ENCODE peak calls at places on chromosomes 7 and 10, in seven cellular contexts. One of them, this sample, is unnamed.

GRCh38 chr7:29285451-29285807 is 90.9 kb downstream of the CHN2 start:
- DNase-seq in HCT116: peak
- DNase-seq in H1: no peak
- DNase-seq in HepG2: peak
- DNase-seq in SK-N-SH: no peak
- DNase-seq in K562: no peak
- DNase-seq in GM12878: peak
- DNase-seq in this sample: no peak

GRCh38 chr7:64371116-64371515 is 57.4 kb downstream of the ZNF736 start:
- DNase-seq in HCT116: no peak
- DNase-seq in H1: no peak
- DNase-seq in HepG2: no peak
- DNase-seq in SK-N-SH: no peak
- DNase-seq in K562: no peak
- DNase-seq in GM12878: no peak
- DNase-seq in this sample: no peak

GRCh38 chr7:113622796-113623195 is 296.0 kb downstream of the PPP1R3A start:
- DNase-seq in HCT116: no peak
- DNase-seq in H1: no peak
- DNase-seq in HepG2: no peak
- DNase-seq in SK-N-SH: no peak
- DNase-seq in K562: no peak
- DNase-seq in GM12878: no peak
- DNase-seq in this sample: no peak

GRCh38 chr7:47337531-47337930 is 244.4 kb downstream of the TNS3 start:
- DNase-seq in HCT116: no peak
- DNase-seq in H1: no peak
- DNase-seq in HepG2: no peak
- DNase-seq in SK-N-SH: no peak
- DNase-seq in K562: no peak
- DNase-seq in GM12878: peak
- DNase-seq in this sample: no peak

GRCh38 chr10:88194041-88194887 is 330.8 kb downstream of the PTEN start:
- DNase-seq in HCT116: peak
- DNase-seq in H1: no peak
- DNase-seq in HepG2: no peak
- DNase-seq in SK-N-SH: no peak
- DNase-seq in K562: no peak
- DNase-seq in GM12878: no peak
- DNase-seq in this sample: peak

GRCh38 chr7:157693521-157694388 is 357.0 kb downstream of the DNAJB6 start:
- DNase-seq in HCT116: no peak
- DNase-seq in H1: no peak
- DNase-seq in HepG2: no peak
- DNase-seq in SK-N-SH: peak
- DNase-seq in K562: no peak
- DNase-seq in GM12878: no peak
- DNase-seq in this sample: no peak

GRCh38 chr7:41476117-41476803 is 226.6 kb downstream of the INHBA start:
- DNase-seq in HCT116: no peak
- DNase-seq in H1: no peak
- DNase-seq in HepG2: no peak
- DNase-seq in SK-N-SH: no peak
- DNase-seq in K562: no peak
- DNase-seq in GM12878: peak
- DNase-seq in this sample: no peak

GRCh38 chr7:151888716-151889115 is 11.8 kb upstream of the PRKAG2 start:
- DNase-seq in HCT116: no peak
- DNase-seq in H1: no peak
- DNase-seq in HepG2: no peak
- DNase-seq in SK-N-SH: no peak
- DNase-seq in K562: no peak
- DNase-seq in GM12878: no peak
- DNase-seq in this sample: no peak

GRCh38 chr10:5480162-5480931 is 19.0 kb downstream of the CALML5 start:
- DNase-seq in HCT116: no peak
- DNase-seq in H1: no peak
- DNase-seq in HepG2: no peak
- DNase-seq in SK-N-SH: no peak
- DNase-seq in K562: peak
- DNase-seq in GM12878: no peak
- DNase-seq in this sample: no peak

GRCh38 chr7:111168182-111168581 is 77.3 kb downstream of the LRRN3 start:
- DNase-seq in HCT116: no peak
- DNase-seq in H1: no peak
- DNase-seq in HepG2: no peak
- DNase-seq in SK-N-SH: no peak
- DNase-seq in K562: no peak
- DNase-seq in GM12878: no peak
- DNase-seq in this sample: peak

GRCh38 chr7:151810434-151811232 is 66.3 kb downstream of the PRKAG2 start:
- DNase-seq in HCT116: no peak
- DNase-seq in H1: no peak
- DNase-seq in HepG2: no peak
- DNase-seq in SK-N-SH: peak
- DNase-seq in K562: no peak
- DNase-seq in GM12878: no peak
- DNase-seq in this sample: no peak

GRCh38 chr7:47905071-47905920 is 43.0 kb downstream of the PKD1L1 start:
- DNase-seq in HCT116: no peak
- DNase-seq in H1: no peak
- DNase-seq in HepG2: no peak
- DNase-seq in SK-N-SH: no peak
- DNase-seq in K562: no peak
- DNase-seq in GM12878: no peak
- DNase-seq in this sample: no peak

GRCh38 chr10:47340613-47341170 is 7.5 kb upstream of the RBP3 start:
- DNase-seq in HCT116: peak
- DNase-seq in H1: peak
- DNase-seq in HepG2: peak
- DNase-seq in SK-N-SH: peak
- DNase-seq in K562: peak
- DNase-seq in GM12878: peak
- DNase-seq in this sample: peak

GRCh38 chr7:5450549-5451327 is 27.1 kb upstream of the TNRC18 start:
- DNase-seq in HCT116: no peak
- DNase-seq in H1: no peak
- DNase-seq in HepG2: peak
- DNase-seq in SK-N-SH: peak
- DNase-seq in K562: peak
- DNase-seq in GM12878: no peak
- DNase-seq in this sample: peak

GRCh38 chr7:122132341-122132740 is 11.7 kb downstream of the AASS start:
- DNase-seq in HCT116: no peak
- DNase-seq in H1: no peak
- DNase-seq in HepG2: no peak
- DNase-seq in SK-N-SH: no peak
- DNase-seq in K562: no peak
- DNase-seq in GM12878: no peak
- DNase-seq in this sample: no peak

GRCh38 chr7:103637080-103637479 is 191.1 kb upstream of the SLC26A5 start:
- DNase-seq in HCT116: no peak
- DNase-seq in H1: no peak
- DNase-seq in HepG2: no peak
- DNase-seq in SK-N-SH: no peak
- DNase-seq in K562: no peak
- DNase-seq in GM12878: no peak
- DNase-seq in this sample: no peak

GRCh38 chr7:70640266-70640833 is 491.6 kb upstream of the GALNT17 start:
- DNase-seq in HCT116: no peak
- DNase-seq in H1: no peak
- DNase-seq in HepG2: no peak
- DNase-seq in SK-N-SH: no peak
- DNase-seq in K562: no peak
- DNase-seq in GM12878: no peak
- DNase-seq in this sample: no peak

GRCh38 chr7:29375641-29376562 is 181.3 kb downstream of the CHN2 start:
- DNase-seq in HCT116: peak
- DNase-seq in H1: no peak
- DNase-seq in HepG2: peak
- DNase-seq in SK-N-SH: no peak
- DNase-seq in K562: no peak
- DNase-seq in GM12878: no peak
- DNase-seq in this sample: no peak

GRCh38 chr10:118900617-118901016 is 128.9 kb upstream of the NANOS1 start:
- DNase-seq in HCT116: no peak
- DNase-seq in H1: no peak
- DNase-seq in HepG2: no peak
- DNase-seq in SK-N-SH: no peak
- DNase-seq in K562: no peak
- DNase-seq in GM12878: no peak
- DNase-seq in this sample: no peak

GRCh38 chr7:47008461-47008860 is 573.5 kb downstream of the TNS3 start:
- DNase-seq in HCT116: no peak
- DNase-seq in H1: no peak
- DNase-seq in HepG2: no peak
- DNase-seq in SK-N-SH: no peak
- DNase-seq in K562: no peak
- DNase-seq in GM12878: no peak
- DNase-seq in this sample: no peak

GRCh38 chr10:3071405-3072198 is 4.3 kb downstream of the PFKP start:
- DNase-seq in HCT116: peak
- DNase-seq in H1: no peak
- DNase-seq in HepG2: no peak
- DNase-seq in SK-N-SH: no peak
- DNase-seq in K562: no peak
- DNase-seq in GM12878: no peak
- DNase-seq in this sample: no peak

GRCh38 chr10:90592903-90593302 is 264.9 kb downstream of the HTR7 start:
- DNase-seq in HCT116: peak
- DNase-seq in H1: peak
- DNase-seq in HepG2: peak
- DNase-seq in SK-N-SH: peak
- DNase-seq in K562: no peak
- DNase-seq in GM12878: peak
- DNase-seq in this sample: peak

GRCh38 chr7:76354516-76354915 is 4.3 kb downstream of the YWHAG start:
- DNase-seq in HCT116: no peak
- DNase-seq in H1: no peak
- DNase-seq in HepG2: no peak
- DNase-seq in SK-N-SH: no peak
- DNase-seq in K562: no peak
- DNase-seq in GM12878: no peak
- DNase-seq in this sample: no peak

GRCh38 chr7:66859794-66860645 is 61.0 kb upstream of the TMEM248 start:
- DNase-seq in HCT116: no peak
- DNase-seq in H1: no peak
- DNase-seq in HepG2: no peak
- DNase-seq in SK-N-SH: no peak
- DNase-seq in K562: no peak
- DNase-seq in GM12878: no peak
- DNase-seq in this sample: peak

GRCh38 chr10:3235996-3236510 is 63.5 kb upstream of the PITRM1 start:
- DNase-seq in HCT116: no peak
- DNase-seq in H1: no peak
- DNase-seq in HepG2: no peak
- DNase-seq in SK-N-SH: no peak
- DNase-seq in K562: no peak
- DNase-seq in GM12878: no peak
- DNase-seq in this sample: no peak

GRCh38 chr7:136869991-136870798 is 1.7 kb downstream of the CHRM2 start:
- DNase-seq in HCT116: no peak
- DNase-seq in H1: no peak
- DNase-seq in HepG2: no peak
- DNase-seq in SK-N-SH: peak
- DNase-seq in K562: no peak
- DNase-seq in GM12878: no peak
- DNase-seq in this sample: no peak

GRCh38 chr7:1538544-1539345 is 8.2 kb downstream of the MAFK start:
- DNase-seq in HCT116: no peak
- DNase-seq in H1: no peak
- DNase-seq in HepG2: no peak
- DNase-seq in SK-N-SH: peak
- DNase-seq in K562: no peak
- DNase-seq in GM12878: no peak
- DNase-seq in this sample: no peak

GRCh38 chr10:73998623-73999622 is 1.0 kb downstream of the VCL start:
- DNase-seq in HCT116: peak
- DNase-seq in H1: peak
- DNase-seq in HepG2: peak
- DNase-seq in SK-N-SH: peak
- DNase-seq in K562: peak
- DNase-seq in GM12878: no peak
- DNase-seq in this sample: peak

GRCh38 chr10:132511692-132512442 is 25.7 kb upstream of the INPP5A start:
- DNase-seq in HCT116: no peak
- DNase-seq in H1: no peak
- DNase-seq in HepG2: no peak
- DNase-seq in SK-N-SH: no peak
- DNase-seq in K562: no peak
- DNase-seq in GM12878: no peak
- DNase-seq in this sample: no peak
- TF ChIP-seq JUND in HCT116: no peak
- TF ChIP-seq JUND in H1: no peak
- TF ChIP-seq JUND in HepG2: no peak
- TF ChIP-seq JUND in SK-N-SH: no peak
- TF ChIP-seq JUND in K562: no peak
- TF ChIP-seq JUND in GM12878: no peak
- TF ChIP-seq JUND in this sample: no peak

GRCh38 chr7:98281757-98282652 is 519 bp downstream of the BRI3 start:
- DNase-seq in HCT116: no peak
- DNase-seq in H1: no peak
- DNase-seq in HepG2: no peak
- DNase-seq in SK-N-SH: peak
- DNase-seq in K562: peak
- DNase-seq in GM12878: no peak
- DNase-seq in this sample: no peak
- TF ChIP-seq JUND in HCT116: no peak
- TF ChIP-seq JUND in H1: no peak
- TF ChIP-seq JUND in HepG2: no peak
- TF ChIP-seq JUND in SK-N-SH: no peak
- TF ChIP-seq JUND in K562: no peak
- TF ChIP-seq JUND in GM12878: no peak
- TF ChIP-seq JUND in this sample: no peak

GRCh38 chr7:101913247-101913721 is 95.9 kb downstream of the CUX1 start:
- DNase-seq in HCT116: no peak
- DNase-seq in H1: no peak
- DNase-seq in HepG2: no peak
- DNase-seq in SK-N-SH: no peak
- DNase-seq in K562: no peak
- DNase-seq in GM12878: no peak
- DNase-seq in this sample: no peak
- TF ChIP-seq JUND in HCT116: no peak
- TF ChIP-seq JUND in H1: no peak
- TF ChIP-seq JUND in HepG2: no peak
- TF ChIP-seq JUND in SK-N-SH: no peak
- TF ChIP-seq JUND in K562: no peak
- TF ChIP-seq JUND in GM12878: no peak
- TF ChIP-seq JUND in this sample: no peak

GRCh38 chr10:116893686-116894037 is 44.4 kb downstream of the ENO4 start:
- DNase-seq in HCT116: no peak
- DNase-seq in H1: no peak
- DNase-seq in HepG2: no peak
- DNase-seq in SK-N-SH: no peak
- DNase-seq in K562: no peak
- DNase-seq in GM12878: no peak
- DNase-seq in this sample: no peak
- TF ChIP-seq JUND in HCT116: no peak
- TF ChIP-seq JUND in H1: no peak
- TF ChIP-seq JUND in HepG2: no peak
- TF ChIP-seq JUND in SK-N-SH: no peak
- TF ChIP-seq JUND in K562: no peak
- TF ChIP-seq JUND in GM12878: no peak
- TF ChIP-seq JUND in this sample: no peak

This sample was measured in T47D.